ENCODE peak calls at places on chromosome 9, in four cellular contexts. T, Z, A and W are unnamed samples.

GRCh38 chr9:110543631-110544051 is 35.9 kb downstream of the SVEP1 start:
- DNase-seq in T (no peak), Z (peak), A (no peak), W (peak)

GRCh38 chr9:85228111-85228855 is 513.5 kb downstream of the AGTPBP1 start:
- DNase-seq in T (no peak), Z (no peak), A (no peak), W (no peak)

GRCh38 chr9:129880654-129881546 is 45.6 kb downstream of the USP20 start:
- DNase-seq in T (no peak), Z (no peak), A (no peak), W (no peak)

GRCh38 chr9:33019797-33020196 is 5.3 kb upstream of the DNAJA1 start:
- DNase-seq in T (no peak), Z (no peak), A (no peak), W (no peak)

GRCh38 chr9:93419023-93419422 is 32.5 kb upstream of the FAM120A start:
- DNase-seq in T (no peak), Z (no peak), A (no peak), W (no peak)

GRCh38 chr9:77756449-77756848 is 108.3 kb upstream of the GNA14 start:
- DNase-seq in T (no peak), Z (no peak), A (no peak), W (no peak)

GRCh38 chr9:104911029-104911607 is 16.8 kb downstream of the ABCA1 start:
- DNase-seq in T (no peak), Z (no peak), A (no peak), W (no peak)

GRCh38 chr9:86257406-86257805 is 2.1 kb downstream of the C9orf153 start:
- DNase-seq in T (no peak), Z (no peak), A (no peak), W (no peak)

GRCh38 chr9:10562581-10563343 is 50.0 kb downstream of the PTPRD start:
- DNase-seq in T (no peak), Z (no peak), A (no peak), W (peak)

GRCh38 chr9:78354980-78355379 is 58.1 kb downstream of the PSAT1 start:
- DNase-seq in T (no peak), Z (no peak), A (no peak), W (no peak)

GRCh38 chr9:36149197-36149596 is 12.7 kb downstream of the GLIPR2 start:
- DNase-seq in T (no peak), Z (no peak), A (no peak), W (peak)
- H2BK15ac ChIP-seq in T (no peak), Z (no peak), A (no peak), W (peak)

GRCh38 chr9:106860731-106861584 is 2.0 kb upstream of the ZNF462 start:
- DNase-seq in T (peak), Z (peak), A (no peak), W (peak)
- H2BK12ac ChIP-seq in T (no peak), Z (no peak), A (peak), W (no peak)

DNA sequence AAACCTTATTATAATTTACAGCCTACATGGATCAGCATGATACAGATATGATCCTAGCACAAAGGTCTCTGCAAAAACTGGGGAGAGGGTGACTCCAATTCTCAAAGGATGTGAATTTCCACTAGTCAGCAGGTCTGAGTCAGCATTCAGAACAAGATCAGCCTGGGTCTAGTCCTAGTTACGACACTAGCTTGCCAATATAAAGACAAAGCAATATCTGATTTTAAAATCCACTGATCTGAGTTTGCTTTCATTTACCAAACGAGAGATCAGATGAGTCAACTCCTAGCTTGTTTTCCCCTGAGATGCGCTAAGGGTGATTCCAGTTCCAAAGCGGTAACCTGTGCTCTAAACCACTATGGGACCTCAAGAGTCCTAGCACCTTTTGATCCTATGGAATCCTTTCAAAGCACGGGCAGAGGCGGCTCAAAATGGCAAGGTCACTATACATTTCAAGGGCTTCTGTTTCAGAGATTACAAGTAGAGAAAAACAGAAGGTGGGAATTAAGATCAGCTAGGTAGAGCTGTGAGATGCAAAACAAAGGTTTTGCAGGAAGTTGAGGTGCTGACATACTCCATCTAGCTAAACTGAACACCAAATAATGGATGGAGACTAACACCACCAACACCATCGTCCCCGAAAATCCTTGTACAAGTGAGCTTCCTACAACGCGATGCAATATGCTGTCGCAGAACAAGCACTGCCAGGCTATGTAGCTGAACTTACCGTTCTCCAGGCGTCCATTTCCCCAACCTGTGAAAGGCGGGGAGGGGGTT is 935 bp downstream of the SLC25A51 start:
- DNase-seq in T (peak), Z (no peak), A (no peak), W (peak)
- H2BK15ac ChIP-seq in T (no peak), Z (no peak), A (no peak), W (no peak)

GRCh38 chr9:114909657-114910056 is 20.7 kb downstream of the TNFSF8 start:
- DNase-seq in T (no peak), Z (no peak), A (no peak), W (no peak)

GRCh38 chr9:114910541-114910940 is 19.9 kb downstream of the TNFSF8 start:
- DNase-seq in T (no peak), Z (no peak), A (no peak), W (no peak)

GRCh38 chr9:114911167-114911821 is 19.1 kb downstream of the TNFSF8 start:
- DNase-seq in T (peak), Z (no peak), A (no peak), W (peak)

GRCh38 chr9:114914139-114914538 is 16.3 kb downstream of the TNFSF8 start:
- DNase-seq in T (no peak), Z (no peak), A (no peak), W (no peak)

DNA sequence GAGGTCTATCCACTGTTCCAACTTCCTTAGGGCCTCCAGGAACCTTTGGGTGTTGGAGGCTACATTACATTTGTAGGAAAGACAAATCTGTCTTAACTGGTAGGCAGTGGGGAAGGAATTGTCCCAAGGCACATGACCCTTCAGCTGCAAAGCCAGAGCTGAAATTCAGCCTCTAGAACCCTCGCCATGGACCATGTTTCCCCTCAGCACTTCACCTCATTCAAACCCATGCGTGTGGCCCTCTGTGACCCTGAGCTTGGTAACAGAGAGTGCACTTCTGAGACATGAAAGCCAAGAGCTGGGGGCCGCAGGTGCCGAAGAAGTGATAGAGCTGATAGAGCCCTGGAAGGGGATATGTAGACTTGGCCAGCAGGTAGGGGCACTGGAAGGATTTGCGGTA is 17.2 kb downstream of the TNFSF8 start:
- DNase-seq in T (no peak), Z (no peak), A (no peak), W (no peak)
- H2BK12ac ChIP-seq in T (no peak), Z (no peak), A (no peak), W (no peak)

GRCh38 chr9:4297151-4297794 is 2.6 kb downstream of the GLIS3 start:
- DNase-seq in T (peak), Z (peak), A (no peak), W (peak)

GRCh38 chr9:4296217-4296616 is 3.7 kb downstream of the GLIS3 start:
- DNase-seq in T (no peak), Z (no peak), A (no peak), W (peak)

GRCh38 chr9:4297795-4298254 is 2.0 kb downstream of the GLIS3 start:
- DNase-seq in T (peak), Z (peak), A (no peak), W (peak)

GRCh38 chr9:4299006-4299795 is 667 bp downstream of the GLIS3 start:
- DNase-seq in T (peak), Z (peak), A (no peak), W (peak)

DNA sequence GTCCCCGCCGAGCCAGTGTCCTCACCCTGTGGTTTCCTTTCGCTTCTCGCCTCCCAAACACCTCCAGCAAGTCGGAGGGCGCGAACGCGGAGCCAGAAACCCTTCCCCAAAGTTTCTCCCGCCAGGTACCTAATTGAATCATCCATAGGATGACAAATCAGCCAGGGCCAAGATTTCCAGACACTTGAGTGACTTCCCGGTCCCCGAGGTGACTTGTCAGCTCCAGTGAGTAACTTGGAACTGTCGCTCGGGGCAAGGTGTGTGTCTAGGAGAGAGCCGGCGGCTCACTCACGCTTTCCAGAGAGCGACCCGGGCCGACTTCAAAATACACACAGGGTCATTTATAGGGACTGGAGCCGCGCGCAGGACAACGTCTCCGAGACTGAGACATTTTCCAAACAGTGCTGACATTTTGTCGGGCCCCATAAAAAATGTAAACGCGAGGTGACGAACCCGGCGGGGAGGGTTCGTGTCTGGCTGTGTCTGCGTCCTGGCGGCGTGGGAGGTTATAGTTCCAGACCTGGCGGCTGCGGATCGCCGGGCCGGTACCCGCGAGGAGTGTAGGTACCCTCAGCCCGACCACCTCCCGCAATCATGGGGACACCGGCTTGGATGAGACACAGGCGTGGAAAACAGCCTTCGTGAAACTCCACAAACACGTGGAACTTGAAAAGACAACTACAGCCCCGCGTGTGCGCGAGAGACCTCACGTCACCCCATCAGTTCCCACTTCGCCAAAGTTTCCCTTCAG is 1.4 kb downstream of the GLIS3 start:
- DNase-seq in T (no peak), Z (peak), A (no peak), W (peak)
- H2BK15ac ChIP-seq in T (peak), Z (no peak), A (no peak), W (peak)